ENCODE peak calls at places on chromosome 3, in seven cellular contexts. D, H, U, Y, B, A and W are unnamed samples.

GRCh38 chr3:105837143-105837740 is 31.6 kb downstream of the CBLB start:
- DNase-seq in A (no peak), D (no peak), H (no peak), B (no peak), Y (no peak), U (no peak), W (no peak)

GRCh38 chr3:187808466-187809291 is 63.4 kb upstream of the BCL6 start:
- DNase-seq in B (no peak), Y (no peak), H (no peak), A (no peak), D (no peak), U (peak; percentile 48), W (no peak)

GRCh38 chr3:71583569-71584215 is at the start of gene FOXP1:
- DNase-seq in D (peak; percentile 78), A (peak; percentile 78), U (peak; percentile 83), H (peak; percentile 79), B (peak; percentile 79), Y (peak; percentile 58), W (peak; percentile 88)

GRCh38 chr3:183116051-183116614 is 16.8 kb upstream of the MCCC1 start:
- DNase-seq in U (peak; percentile 83), B (peak; percentile 82), Y (peak; percentile 43), A (no peak), D (no peak), H (peak; percentile 41), W (no peak)

GRCh38 chr3:14435175-14436011 is 33.0 kb downstream of the SLC6A6 start:
- DNase-seq in B (no peak), U (no peak), D (no peak), H (peak; percentile 88), A (no peak), Y (no peak), W (no peak)

GRCh38 chr3:72143970-72144717 is 359.2 kb upstream of the PROK2 start:
- DNase-seq in H (no peak), Y (no peak), U (no peak), D (no peak), B (no peak), A (no peak), W (no peak)

GRCh38 chr3:52220380-52221026 is 4.9 kb downstream of the TLR9 start:
- DNase-seq in D (peak; percentile 90), B (peak; percentile 86), Y (peak; percentile 93), H (peak; percentile 68), A (peak; percentile 86), U (peak; percentile 88), W (peak; percentile 93)

GRCh38 chr3:166367947-166368533 is 530.8 kb upstream of the BCHE start:
- DNase-seq in U (no peak), B (no peak), A (no peak), H (no peak), D (no peak), Y (no peak), W (no peak)

GRCh38 chr3:13144163-13145023 is 71.2 kb upstream of the IQSEC1 start:
- DNase-seq in D (no peak), U (peak; percentile 2), B (no peak), A (no peak), H (no peak), Y (no peak), W (peak; percentile 73)

GRCh38 chr3:10822055-10822454 is 6.0 kb downstream of the SLC6A11 start:
- DNase-seq in B (no peak), H (no peak), U (no peak), A (peak; percentile 21), Y (no peak), D (no peak), W (no peak)

GRCh38 chr3:141656771-141657170 is 81.3 kb upstream of the RNF7 start:
- DNase-seq in D (no peak), H (no peak), Y (no peak), U (no peak), B (no peak), A (no peak), W (no peak)

GRCh38 chr3:127443581-127444375 is 146.8 kb downstream of the TPRA1 start:
- DNase-seq in A (no peak), D (no peak), H (no peak), B (no peak), Y (no peak), U (no peak), W (no peak)

GRCh38 chr3:100813828-100814227 is 104.5 kb downstream of the TFG start:
- DNase-seq in A (no peak), B (no peak), H (no peak), U (no peak), D (no peak), Y (no peak), W (no peak)

GRCh38 chr3:160413613-160414248 is 14.3 kb downstream of the SMC4 start:
- DNase-seq in B (peak; percentile 48), A (no peak), D (peak; percentile 61), H (peak; percentile 86), U (peak; percentile 65), Y (peak; percentile 70), W (peak; percentile 44)

GRCh38 chr3:125108833-125109540 is 53.2 kb upstream of the HEG1 start:
- DNase-seq in U (no peak), D (no peak), H (no peak), B (no peak), Y (no peak), A (no peak), W (no peak)
- H3K27ac ChIP-seq in U (no peak overlapping the region), D (no peak overlapping the region), H (no peak overlapping the region), B (no peak overlapping the region), Y (no peak overlapping the region), A (no peak overlapping the region), W (no peak overlapping the region)

GRCh38 chr3:25903371-25903770 is 113.5 kb downstream of the OXSM start:
- DNase-seq in A (no peak), H (no peak), Y (no peak), U (no peak), B (no peak), D (no peak), W (no peak)
- TF ChIP-seq CTCF in A (no peak), H (no peak), Y (no peak), U (no peak), B (no peak), D (no peak), W (no peak)

DNA sequence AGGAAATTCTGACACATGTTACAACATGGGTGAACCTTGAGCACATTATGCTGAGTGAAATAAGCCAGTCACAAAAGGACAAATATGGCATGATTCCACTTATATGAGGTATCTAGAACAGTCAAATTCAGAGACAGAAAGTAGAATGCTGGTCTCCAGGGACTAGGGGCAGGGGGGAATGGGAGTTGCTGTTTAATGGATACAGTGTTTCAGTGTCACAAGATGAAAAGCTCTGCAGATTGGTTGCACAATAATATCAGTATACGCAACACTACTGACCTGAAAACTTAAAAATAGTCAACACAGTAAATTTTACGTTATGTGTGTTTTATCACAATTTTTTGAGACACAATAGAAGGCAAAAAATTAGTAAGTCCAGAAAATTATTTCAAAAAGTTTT is 4.2 kb downstream of the SPATA12 start:
- DNase-seq in A (no peak), D (no peak), B (no peak), U (no peak), Y (no peak), H (no peak), W (no peak)
- H3K4me1 ChIP-seq in A (no peaks in the 10 kb centered on the region), D (no peaks in the 10 kb centered on the region), B (peaks cover 8% of the 10 kb centered on the region), U (peaks cover 21% of the 10 kb centered on the region), Y (no peaks in the 10 kb centered on the region), H (peaks cover 33% of the 10 kb centered on the region), W (peaks cover 7% of the 10 kb centered on the region)

GRCh38 chr3:156633335-156633734 is 41.1 kb upstream of the TIPARP start:
- DNase-seq in B (peak; percentile 82), A (peak; percentile 66), D (no peak), U (no peak), H (no peak), Y (no peak), W (peak; percentile 43)

GRCh38 chr3:156630773-156631093 is 43.7 kb upstream of the TIPARP start:
- DNase-seq in B (no peak), U (no peak), D (no peak), H (no peak), Y (no peak), A (no peak), W (peak; percentile 25)

GRCh38 chr3:156630081-156630772 is 44.2 kb upstream of the TIPARP start:
- DNase-seq in Y (no peak), B (no peak), H (no peak), A (no peak), U (no peak), D (no peak), W (no peak)

GRCh38 chr3:156628836-156629618 is 45.4 kb upstream of the TIPARP start:
- DNase-seq in B (no peak), D (no peak), A (no peak), U (no peak), H (no peak), Y (no peak), W (no peak)

GRCh38 chr3:156631323-156631722 is 43.1 kb upstream of the TIPARP start:
- DNase-seq in U (no peak), A (no peak), Y (no peak), H (no peak), B (no peak), D (no peak), W (no peak)
- H3K27ac ChIP-seq in U (no peak overlapping the region), A (no peak overlapping the region), Y (no peak overlapping the region), H (no peak overlapping the region), B (no peak overlapping the region), D (no peak overlapping the region), W (peak overlapping the region; percentile 69)

GRCh38 chr3:34012102-34012461 is 213.7 kb downstream of the PDCD6IP start:
- DNase-seq in D (peak; percentile 6), H (peak; percentile 74), B (no peak), U (no peak), A (no peak), Y (no peak), W (no peak)

GRCh38 chr3:34009480-34009844 is 211.0 kb downstream of the PDCD6IP start:
- DNase-seq in A (no peak), D (no peak), H (no peak), U (no peak), Y (no peak), B (no peak), W (no peak)

GRCh38 chr3:34013818-34014576 is 215.6 kb downstream of the PDCD6IP start:
- DNase-seq in H (no peak), U (no peak), Y (no peak), A (no peak), B (no peak), D (no peak), W (no peak)

GRCh38 chr3:34008836-34009479 is 210.5 kb downstream of the PDCD6IP start:
- DNase-seq in Y (no peak), H (no peak), U (no peak), A (no peak), B (no peak), D (no peak), W (no peak)

GRCh38 chr3:34011171-34012101 is 213.0 kb downstream of the PDCD6IP start:
- DNase-seq in H (peak; percentile 8), B (no peak), A (no peak), Y (no peak), U (no peak), D (no peak), W (no peak)
- TF ChIP-seq CTCF in H (peak; percentile 4), B (no peak), A (no peak), Y (no peak), U (no peak), D (no peak), W (peak; percentile 4)

DNA sequence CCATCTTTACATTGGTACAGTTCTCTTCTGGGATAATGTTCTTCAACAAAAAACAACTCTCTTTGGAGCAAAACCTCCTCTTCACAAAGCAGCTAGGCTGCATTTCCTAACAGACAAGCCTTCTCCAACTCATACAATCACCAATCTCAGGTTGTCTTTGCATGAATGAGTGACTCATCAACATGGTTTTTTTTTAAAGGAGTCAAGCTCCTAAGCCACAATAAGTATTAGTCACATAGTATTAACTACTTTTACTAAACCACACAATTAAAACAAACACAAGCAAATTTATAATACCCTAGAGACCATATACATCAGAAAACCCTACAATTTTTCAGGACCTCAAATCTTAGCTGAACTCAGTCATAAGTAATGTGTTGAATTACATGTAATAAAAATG is 137.4 kb downstream of the TBC1D5 start:
- DNase-seq in B (no peak), D (no peak), Y (no peak), A (no peak), H (peak; percentile 50), U (no peak), W (no peak)
- H3K4me1 ChIP-seq in B (peaks cover 3% of the 10 kb centered on the region), D (no peaks in the 10 kb centered on the region), Y (no peaks in the 10 kb centered on the region), A (no peaks in the 10 kb centered on the region), H (peaks cover 5% of the 10 kb centered on the region), U (no peaks in the 10 kb centered on the region), W (no peaks in the 10 kb centered on the region)